ENCODE peak calls at places on chromosomes 12 and 14, in eight cellular contexts. D is ovary; U is IMR-90; E is T-helper 1 cell; P is stimulated activated CD4-positive, alpha-beta T cell treated with anti-CD3 and anti-CD28 coated beads, Interleukin-15, amount 100 ng/mL, for 24 hours; C is anterior cingulate cortex; Z is EH; I is activated CD4-positive, alpha-beta T cell treated with anti-CD3 and anti-CD28 coated beads for 4 hours. B is an unnamed sample.

GRCh38 chr14:69473271-69473670 is 11.3 kb upstream of the PLEKHD1 start:
- DNase-seq in C (no peak), P (no peak), D (no peak), Z (no peak), U (no peak), I (no peak), E (no peak), B (no peak)

GRCh38 chr14:25622752-25623151 is 572.8 kb upstream of the STXBP6 start:
- DNase-seq in E (no peak), C (no peak), D (no peak), I (no peak), P (no peak), U (no peak), Z (no peak), B (no peak)

GRCh38 chr12:104360157-104360556 is 56.6 kb downstream of the EID3 start:
- DNase-seq in P (no peak), E (no peak), U (peak), I (no peak), D (no peak), Z (peak), C (no peak), B (no peak)

GRCh38 chr14:97458302-97459137 is 661.3 kb downstream of the VRK1 start:
- DNase-seq in Z (no peak), C (no peak), E (peak), U (no peak), D (no peak), I (peak), P (peak), B (no peak)

GRCh38 chr12:95709152-95709551 is 81.4 kb downstream of the NTN4 start:
- DNase-seq in C (no peak), E (no peak), I (no peak), P (no peak), Z (no peak), D (no peak), U (no peak), B (peak)

GRCh38 chr12:2341871-2342270 is 289.1 kb downstream of the CACNA1C start:
- DNase-seq in C (no peak), I (no peak), P (no peak), E (no peak), U (peak), Z (peak), D (no peak), B (peak)

GRCh38 chr14:54362759-54363437 is 33.9 kb upstream of the CDKN3 start:
- DNase-seq in C (no peak), E (no peak), U (no peak), I (no peak), P (no peak), Z (peak), D (no peak), B (peak)

GRCh38 chr12:58425481-58426392 is 484.4 kb downstream of the ATP23 start:
- DNase-seq in E (peak), C (no peak), Z (peak), P (peak), I (no peak), D (peak), U (peak), B (peak)

GRCh38 chr14:76770521-76771431 is 9.5 kb downstream of the VASH1 start:
- DNase-seq in C (no peak), U (no peak), I (no peak), Z (no peak), D (no peak), P (no peak), E (no peak), B (no peak)

GRCh38 chr14:61645247-61645646 is 50.1 kb upstream of the HIF1A start:
- DNase-seq in I (no peak), U (no peak), D (no peak), Z (no peak), E (no peak), C (no peak), P (no peak), B (no peak)

B was measured in mesenchymal stem cell.